ENCODE peak calls at places on chromosomes 12 and 14, in six cellular contexts. B, Y, R, O, H and D are unnamed samples.

GRCh38 chr14:50052517-50052916 is 63.9 kb downstream of the VCPKMT start:
- DNase-seq in Y (no peak), B (no peak), O (no peak), R (no peak), H (no peak), D (no peak)

GRCh38 chr14:68815288-68816182 is 22.7 kb upstream of the ZFP36L1 start:
- DNase-seq in B (no peak), R (no peak), H (no peak), O (no peak), Y (no peak), D (no peak)

GRCh38 chr12:76698966-76699365 is 64.9 kb upstream of the ZDHHC17 start:
- DNase-seq in Y (no peak), B (no peak), R (no peak), O (no peak), H (no peak), D (no peak)

GRCh38 chr14:71050227-71050823 is 143.1 kb downstream of the PCNX1 start:
- DNase-seq in O (no peak), R (peak; percentile 6), H (no peak), Y (no peak), B (no peak), D (no peak)

GRCh38 chr12:77058740-77059139 is 6.6 kb downstream of the E2F7 start:
- DNase-seq in O (no peak), R (no peak), Y (no peak), B (no peak), H (no peak), D (no peak)

GRCh38 chr14:44962573-44963528 is 861 bp downstream of the TOGARAM1 start:
- DNase-seq in O (no peak), H (no peak), B (no peak), R (no peak), Y (no peak), D (peak; percentile 17)

GRCh38 chr14:75418779-75419768 is 8.7 kb upstream of the JDP2 start:
- DNase-seq in O (peak; percentile 79), Y (peak; percentile 53), B (peak; percentile 57), R (peak; percentile 63), H (no peak), D (peak; percentile 59)

GRCh38 chr12:95411466-95411865 is 62.5 kb upstream of the METAP2 start:
- DNase-seq in H (peak; percentile 8), R (no peak), O (no peak), B (no peak), Y (no peak), D (no peak)

GRCh38 chr12:14771651-14772137 is 31.6 kb downstream of the WBP11 start:
- DNase-seq in R (no peak), B (peak; percentile 41), Y (no peak), H (no peak), O (no peak), D (no peak)

GRCh38 chr12:108166505-108166904 is 37.4 kb downstream of the WSCD2 start:
- DNase-seq in Y (no peak), O (no peak), H (no peak), B (no peak), R (no peak), D (no peak)

GRCh38 chr12:117900561-117900960 is 68.2 kb downstream of the KSR2 start:
- DNase-seq in O (no peak), H (no peak), Y (no peak), R (no peak), B (no peak), D (no peak)

GRCh38 chr12:82595946-82596345 is 90.8 kb upstream of the TMTC2 start:
- DNase-seq in O (no peak), H (no peak), Y (no peak), B (no peak), R (no peak), D (no peak)

GRCh38 chr12:104763163-104763805 is 194.8 kb downstream of the SLC41A2 start:
- DNase-seq in H (no peak), B (no peak), R (no peak), Y (no peak), O (no peak), D (no peak)

GRCh38 chr12:126354633-126355032 is 1289.4 kb downstream of the AACS start:
- DNase-seq in Y (no peak), O (no peak), H (no peak), R (no peak), B (no peak), D (no peak)

GRCh38 chr14:104082807-104083206 is 2.7 kb upstream of the ASPG start:
- DNase-seq in O (no peak), H (no peak), Y (no peak), B (no peak), R (no peak), D (no peak)

GRCh38 chr12:64385468-64385867 is 5.1 kb downstream of the C12orf56 start:
- DNase-seq in Y (no peak), H (no peak), O (no peak), R (no peak), B (no peak), D (no peak)

GRCh38 chr12:69150796-69151127 is 88.6 kb upstream of the CPSF6 start:
- DNase-seq in H (no peak), Y (no peak), B (no peak), R (no peak), O (no peak), D (no peak)

GRCh38 chr14:91945776-91946305 is 1.7 kb downstream of the FBLN5 start:
- DNase-seq in Y (no peak), H (no peak), O (no peak), R (no peak), B (no peak), D (no peak)

GRCh38 chr14:35384386-35385041 is 20.0 kb downstream of the NFKBIA start:
- DNase-seq in B (no peak), R (no peak), H (peak; percentile 68), O (no peak), Y (no peak), D (no peak)

GRCh38 chr12:121789800-121790748 is 3.4 kb downstream of the RHOF start:
- DNase-seq in R (no peak), B (peak; percentile 70), O (no peak), H (no peak), Y (peak; percentile 77), D (peak; percentile 83)

GRCh38 chr14:37594238-37594915 is 672 bp downstream of the FOXA1 start:
- DNase-seq in H (peak; percentile 99), O (no peak), Y (no peak), R (peak; percentile 52), B (no peak), D (no peak)

GRCh38 chr12:2057793-2058408 is 5.1 kb downstream of the CACNA1C start:
- DNase-seq in O (no peak), B (no peak), Y (no peak), H (no peak), R (no peak), D (no peak)

GRCh38 chr12:80936642-80937390 is 918 bp downstream of the LIN7A start:
- DNase-seq in Y (no peak), R (no peak), B (no peak), H (peak; percentile 79), O (peak; percentile 29), D (peak; percentile 28)

GRCh38 chr14:98580131-98580678 is 691.8 kb downstream of the BCL11B start:
- DNase-seq in B (no peak), R (no peak), O (no peak), Y (no peak), H (no peak), D (no peak)

DNA sequence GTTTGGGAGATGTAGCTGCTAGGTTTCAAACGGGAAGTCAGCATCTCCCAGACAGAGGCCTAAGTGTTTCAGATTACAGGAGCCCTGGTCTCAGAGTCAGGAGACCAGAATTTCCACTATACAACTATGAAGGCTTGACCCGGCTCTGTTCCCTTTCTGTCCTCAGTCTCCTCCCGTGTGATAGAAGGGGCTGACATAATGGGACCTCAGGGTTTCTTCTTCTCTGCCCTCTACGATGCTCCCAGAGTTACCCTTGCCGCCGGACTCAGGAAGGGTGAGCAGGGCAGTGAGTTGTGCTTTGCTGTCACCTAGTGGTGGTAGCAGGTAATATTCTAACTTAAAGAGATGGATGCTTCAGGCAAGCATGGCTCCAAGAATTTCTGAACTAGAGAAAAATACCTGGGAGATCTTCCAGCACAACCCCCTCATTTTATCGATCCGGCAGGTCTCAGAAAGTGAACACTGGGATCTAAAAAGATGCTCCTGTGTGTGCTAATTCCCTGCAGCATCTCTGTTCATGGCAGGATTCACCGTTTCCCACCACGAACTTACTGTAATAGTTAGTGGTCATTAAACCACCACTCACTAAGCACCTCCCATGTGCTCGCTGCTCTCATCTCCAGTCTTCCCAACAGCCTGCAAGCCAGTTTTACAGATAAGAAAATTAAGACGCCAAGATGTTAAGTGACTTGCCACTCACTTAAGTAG is 84.4 kb downstream of the VWF start:
- DNase-seq in B (no peak), R (peak; percentile 53), H (peak; percentile 51), O (no peak), Y (peak; percentile 42), D (peak; percentile 43)
- TF ChIP-seq POLR2AphosphoS5 in B (no peak), R (no peak), H (no peak), O (no peak), Y (no peak), D (no peak)

DNA sequence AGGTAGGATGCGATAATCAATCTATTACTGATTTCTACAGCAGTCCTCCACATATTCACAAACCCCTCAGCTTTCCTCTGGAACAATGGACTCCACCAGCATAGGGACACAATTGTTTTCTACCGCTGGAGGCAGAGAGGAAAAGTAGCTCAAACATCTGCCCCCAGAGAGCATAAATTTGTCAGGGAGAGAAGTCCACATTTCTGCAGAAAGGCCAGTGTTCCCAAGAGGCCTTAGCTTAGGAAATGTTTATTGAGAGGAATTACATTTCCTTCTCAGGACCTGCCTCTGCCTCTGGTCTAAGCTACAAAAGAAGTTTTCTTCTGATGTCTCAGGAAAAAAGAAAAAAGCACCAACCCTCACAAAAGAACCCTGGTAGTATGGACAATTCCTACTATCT is 217.8 kb upstream of the BMP4 start:
- DNase-seq in R (no peak), H (no peak), Y (no peak), B (no peak), O (no peak), D (no peak)
- TF ChIP-seq TAF1 in R (no peak), H (no peak), Y (no peak), B (no peak), O (no peak), D (no peak)

DNA sequence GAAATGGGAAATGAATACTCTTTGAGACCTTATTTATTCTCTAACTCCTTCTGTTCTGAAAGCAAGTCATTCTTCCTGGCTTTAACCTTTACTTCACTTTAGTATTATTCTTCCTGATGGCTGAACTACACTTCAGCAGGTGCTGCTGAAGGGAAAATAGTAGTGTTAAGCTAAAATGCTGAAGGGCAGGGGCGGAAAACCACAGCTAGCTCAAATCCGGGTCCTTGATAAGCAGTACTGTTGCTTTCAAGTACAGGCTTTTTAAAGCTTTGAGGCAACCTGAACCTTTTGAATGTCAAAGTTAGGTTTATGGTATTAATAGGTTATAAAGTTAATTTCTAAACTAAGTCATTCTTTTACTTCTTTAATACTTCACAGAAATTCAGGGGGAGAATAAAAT is 10.7 kb downstream of the CCDC196 start:
- DNase-seq in Y (no peak), O (no peak), B (no peak), H (no peak), R (no peak), D (no peak)
- TF ChIP-seq POLR2A in Y (no peak), O (no peak), B (no peak), H (no peak), R (no peak), D (no peak)

DNA sequence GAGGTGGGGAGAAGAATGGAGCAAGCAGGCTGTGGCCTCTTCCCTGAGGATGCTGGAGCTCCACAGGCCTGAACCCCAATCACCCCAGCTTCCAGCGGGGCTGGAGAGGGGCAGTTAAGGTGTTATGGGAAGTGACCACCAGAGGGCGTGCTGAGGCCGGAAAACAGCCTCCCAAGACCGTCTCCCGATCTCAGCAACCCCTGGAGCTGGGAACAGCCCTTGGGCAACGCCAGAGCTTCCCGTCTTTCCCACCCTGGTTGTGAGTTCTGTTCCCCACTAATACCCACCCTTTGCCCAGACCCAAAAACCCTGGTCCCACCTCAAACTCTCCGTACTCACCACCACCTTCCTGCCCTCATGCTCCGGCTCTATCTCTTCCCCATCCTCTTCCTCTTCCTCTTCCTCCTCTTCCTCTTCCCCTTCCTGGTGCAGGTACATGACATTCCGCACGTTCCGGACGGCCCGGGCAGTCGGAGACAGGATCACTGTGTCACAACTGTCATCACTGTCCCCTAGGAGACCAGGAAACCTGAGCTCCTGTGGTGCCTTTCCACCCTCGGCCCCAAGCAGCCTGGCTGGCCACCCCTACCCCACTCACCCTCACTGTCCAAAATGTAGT is 13.1 kb downstream of the SPRYD3 start:
- DNase-seq in O (no peak), B (no peak), Y (peak; percentile 86), R (peak; percentile 80), H (peak; percentile 57), D (peak; percentile 89)
- TF ChIP-seq POLR2AphosphoS5 in O (no peak), B (no peak), Y (no peak), R (no peak), H (no peak), D (no peak)